ENCODE peak calls at places on chromosomes 6 and 20, in four cellular contexts. One of them, this sample, is unnamed.

GRCh38 chr6:139250296-139251274 is 41.2 kb downstream of the TXLNB start:
- DNase-seq in progenitor cell of endocrine pancreas: peak
- DNase-seq in NAMALWA: peak
- DNase-seq in HEK293T: peak
- DNase-seq in this sample: peak

GRCh38 chr6:105402090-105402980 is 547 bp downstream of the PREP start:
- DNase-seq in progenitor cell of endocrine pancreas: no peak
- DNase-seq in NAMALWA: peak
- DNase-seq in HEK293T: peak
- DNase-seq in this sample: peak

GRCh38 chr20:58142843-58143185 is 85.6 kb downstream of the ANKRD60 start:
- DNase-seq in progenitor cell of endocrine pancreas: no peak
- DNase-seq in NAMALWA: no peak
- DNase-seq in HEK293T: no peak
- DNase-seq in this sample: no peak

GRCh38 chr20:44395963-44396340 is 40.5 kb downstream of the HNF4A start:
- DNase-seq in progenitor cell of endocrine pancreas: no peak
- DNase-seq in NAMALWA: no peak
- DNase-seq in HEK293T: no peak
- DNase-seq in this sample: no peak

GRCh38 chr20:18224968-18225568 is 63.3 kb upstream of the ZNF133 start:
- DNase-seq in progenitor cell of endocrine pancreas: no peak
- DNase-seq in NAMALWA: no peak
- DNase-seq in HEK293T: peak
- DNase-seq in this sample: no peak

GRCh38 chr6:18609715-18610114 is 222.6 kb downstream of the RNF144B start:
- DNase-seq in progenitor cell of endocrine pancreas: no peak
- DNase-seq in NAMALWA: no peak
- DNase-seq in HEK293T: no peak
- DNase-seq in this sample: no peak

GRCh38 chr6:30260036-30260504 is 46.9 kb upstream of the TRIM26 start:
- DNase-seq in progenitor cell of endocrine pancreas: peak
- DNase-seq in NAMALWA: no peak
- DNase-seq in HEK293T: no peak
- DNase-seq in this sample: no peak

GRCh38 chr20:6007529-6008103 is 46.2 kb downstream of the LRRN4 start:
- DNase-seq in progenitor cell of endocrine pancreas: no peak
- DNase-seq in NAMALWA: no peak
- DNase-seq in HEK293T: no peak
- DNase-seq in this sample: no peak

GRCh38 chr6:152605901-152606390 is 31.2 kb downstream of the SYNE1 start:
- DNase-seq in progenitor cell of endocrine pancreas: no peak
- DNase-seq in NAMALWA: no peak
- DNase-seq in HEK293T: no peak
- DNase-seq in this sample: no peak

GRCh38 chr20:3231889-3232588 is 7.0 kb downstream of the SLC4A11 start:
- DNase-seq in progenitor cell of endocrine pancreas: no peak
- DNase-seq in NAMALWA: no peak
- DNase-seq in HEK293T: no peak
- DNase-seq in this sample: no peak

GRCh38 chr20:49610701-49611538 is 43.0 kb upstream of the PTGIS start:
- DNase-seq in progenitor cell of endocrine pancreas: peak
- DNase-seq in NAMALWA: peak
- DNase-seq in HEK293T: peak
- DNase-seq in this sample: peak

GRCh38 chr6:79421707-79422484 is 115.3 kb downstream of the LCA5 start:
- DNase-seq in progenitor cell of endocrine pancreas: no peak
- DNase-seq in NAMALWA: peak
- DNase-seq in HEK293T: no peak
- DNase-seq in this sample: no peak

GRCh38 chr6:138161434-138162103 is at the start of gene ARFGEF3:
- DNase-seq in progenitor cell of endocrine pancreas: peak
- DNase-seq in NAMALWA: no peak
- DNase-seq in HEK293T: peak
- DNase-seq in this sample: no peak

GRCh38 chr6:47832386-47833080 is 50.7 kb downstream of the OPN5 start:
- DNase-seq in progenitor cell of endocrine pancreas: no peak
- DNase-seq in NAMALWA: no peak
- DNase-seq in HEK293T: no peak
- DNase-seq in this sample: no peak

GRCh38 chr20:32447136-32448027 is 89.3 kb downstream of the ASXL1 start:
- DNase-seq in progenitor cell of endocrine pancreas: no peak
- DNase-seq in NAMALWA: no peak
- DNase-seq in HEK293T: no peak
- DNase-seq in this sample: no peak

GRCh38 chr6:73377225-73377624 is 7.5 kb upstream of the OOEP start:
- DNase-seq in progenitor cell of endocrine pancreas: no peak
- DNase-seq in NAMALWA: no peak
- DNase-seq in HEK293T: no peak
- DNase-seq in this sample: no peak

GRCh38 chr20:11676618-11677289 is 240.9 kb upstream of the BTBD3 start:
- DNase-seq in progenitor cell of endocrine pancreas: peak
- DNase-seq in NAMALWA: peak
- DNase-seq in HEK293T: peak
- DNase-seq in this sample: peak

GRCh38 chr20:9839626-9840025 is 750 bp upstream of the PAK5 start:
- DNase-seq in progenitor cell of endocrine pancreas: no peak
- DNase-seq in NAMALWA: no peak
- DNase-seq in HEK293T: no peak
- DNase-seq in this sample: no peak